ENCODE peak calls at places on chromosome 17, in nine cellular contexts. One of them, this sample, is unnamed.
A peak's percentile ranks its signal among the peaks of the same experiment; 100 is the strongest.

GRCh38 chr17:80961516-80961915 is 30.1 kb upstream of the CHMP6 start:
- DNase-seq in A549: no peak
- DNase-seq in spleen: peak; percentile 62
- DNase-seq in prostate gland: no peak
- DNase-seq in HCT116: no peak
- DNase-seq in breast epithelium: no peak
- DNase-seq in K562: no peak
- DNase-seq in tibial nerve: no peak
- DNase-seq in heart left ventricle: no peak
- DNase-seq in this sample: no peak

GRCh38 chr17:61451538-61452300 is 503 bp upstream of the TBX4 start:
- DNase-seq in prostate gland: no peak
- DNase-seq in spleen: no peak
- DNase-seq in heart left ventricle: no peak
- DNase-seq in HCT116: no peak
- DNase-seq in breast epithelium: no peak
- DNase-seq in A549: no peak
- DNase-seq in K562: no peak
- DNase-seq in tibial nerve: no peak
- DNase-seq in this sample: no peak

GRCh38 chr17:77286641-77287431 is 146.1 kb downstream of the SEC14L1 start:
- DNase-seq in breast epithelium: peak; percentile 90
- DNase-seq in A549: peak; percentile 99
- DNase-seq in K562: peak; percentile 34
- DNase-seq in tibial nerve: no peak
- DNase-seq in spleen: no peak
- DNase-seq in HCT116: peak; percentile 73
- DNase-seq in heart left ventricle: peak; percentile 37
- DNase-seq in prostate gland: peak; percentile 95
- DNase-seq in this sample: peak; percentile 86

GRCh38 chr17:4711671-4712111 is 1.3 kb downstream of the ARRB2 start:
- DNase-seq in HCT116: no peak
- DNase-seq in breast epithelium: no peak
- DNase-seq in K562: no peak
- DNase-seq in prostate gland: no peak
- DNase-seq in A549: no peak
- DNase-seq in spleen: no peak
- DNase-seq in heart left ventricle: peak; percentile 49
- DNase-seq in tibial nerve: no peak
- DNase-seq in this sample: peak; percentile 86

GRCh38 chr17:72387487-72387886 is 266.7 kb downstream of the SOX9 start:
- DNase-seq in A549: no peak
- DNase-seq in tibial nerve: no peak
- DNase-seq in prostate gland: no peak
- DNase-seq in spleen: no peak
- DNase-seq in HCT116: peak; percentile 77
- DNase-seq in breast epithelium: no peak
- DNase-seq in heart left ventricle: no peak
- DNase-seq in K562: no peak
- DNase-seq in this sample: no peak

GRCh38 chr17:49576121-49576905 is 642 bp downstream of the NXPH3 start:
- DNase-seq in breast epithelium: no peak
- DNase-seq in heart left ventricle: peak; percentile 59
- DNase-seq in prostate gland: no peak
- DNase-seq in tibial nerve: no peak
- DNase-seq in spleen: no peak
- DNase-seq in HCT116: no peak
- DNase-seq in K562: peak; percentile 62
- DNase-seq in A549: no peak
- DNase-seq in this sample: no peak

GRCh38 chr17:39939588-39940419 is 12.3 kb downstream of the LRRC3C start:
- DNase-seq in K562: peak; percentile 59
- DNase-seq in breast epithelium: no peak
- DNase-seq in tibial nerve: no peak
- DNase-seq in heart left ventricle: peak; percentile 73
- DNase-seq in A549: peak; percentile 66
- DNase-seq in prostate gland: no peak
- DNase-seq in HCT116: no peak
- DNase-seq in spleen: no peak
- DNase-seq in this sample: peak; percentile 34

GRCh38 chr17:29570521-29570920 is 2.0 kb downstream of the TP53I13 start:
- DNase-seq in spleen: peak; percentile 46
- DNase-seq in prostate gland: no peak
- DNase-seq in breast epithelium: peak; percentile 42
- DNase-seq in K562: no peak
- DNase-seq in A549: no peak
- DNase-seq in heart left ventricle: peak; percentile 6
- DNase-seq in HCT116: no peak
- DNase-seq in tibial nerve: peak; percentile 10
- DNase-seq in this sample: peak; percentile 39

GRCh38 chr17:38800237-38800760 is 943 bp upstream of the PIP4K2B start:
- DNase-seq in spleen: no peak
- DNase-seq in heart left ventricle: no peak
- DNase-seq in A549: no peak
- DNase-seq in K562: no peak
- DNase-seq in breast epithelium: no peak
- DNase-seq in HCT116: no peak
- DNase-seq in prostate gland: no peak
- DNase-seq in tibial nerve: no peak
- DNase-seq in this sample: no peak

GRCh38 chr17:76053230-76054111 is 18.8 kb downstream of the SRP68 start:
- DNase-seq in tibial nerve: no peak
- DNase-seq in heart left ventricle: no peak
- DNase-seq in A549: peak; percentile 27
- DNase-seq in spleen: no peak
- DNase-seq in K562: peak; percentile 57
- DNase-seq in prostate gland: no peak
- DNase-seq in breast epithelium: no peak
- DNase-seq in HCT116: peak; percentile 80
- DNase-seq in this sample: no peak

GRCh38 chr17:18015603-18016002 is 23.4 kb downstream of the ATPAF2 start:
- DNase-seq in breast epithelium: no peak
- DNase-seq in prostate gland: no peak
- DNase-seq in heart left ventricle: no peak
- DNase-seq in K562: no peak
- DNase-seq in tibial nerve: no peak
- DNase-seq in spleen: no peak
- DNase-seq in A549: no peak
- DNase-seq in HCT116: no peak
- DNase-seq in this sample: no peak

GRCh38 chr17:42809250-42809649 is 10.6 kb downstream of the CNTD1 start:
- DNase-seq in prostate gland: no peak
- DNase-seq in heart left ventricle: no peak
- DNase-seq in spleen: no peak
- DNase-seq in A549: peak; percentile 49
- DNase-seq in K562: no peak
- DNase-seq in tibial nerve: peak; percentile 57
- DNase-seq in HCT116: no peak
- DNase-seq in breast epithelium: no peak
- DNase-seq in this sample: no peak

GRCh38 chr17:74137416-74137815 is 66.1 kb upstream of the RPL38 start:
- DNase-seq in K562: no peak
- DNase-seq in heart left ventricle: no peak
- DNase-seq in prostate gland: no peak
- DNase-seq in HCT116: no peak
- DNase-seq in A549: no peak
- DNase-seq in breast epithelium: no peak
- DNase-seq in tibial nerve: no peak
- DNase-seq in spleen: no peak
- DNase-seq in this sample: no peak

GRCh38 chr17:42101513-42102292 is 3.4 kb upstream of the ZNF385C start:
- DNase-seq in prostate gland: peak; percentile 48
- DNase-seq in A549: peak; percentile 93
- DNase-seq in heart left ventricle: peak; percentile 63
- DNase-seq in breast epithelium: no peak
- DNase-seq in spleen: peak; percentile 83
- DNase-seq in HCT116: peak; percentile 61
- DNase-seq in tibial nerve: peak; percentile 63
- DNase-seq in K562: peak; percentile 89
- DNase-seq in this sample: peak; percentile 81

GRCh38 chr17:43905985-43906852 is 1.1 kb downstream of the MPP2 start:
- DNase-seq in spleen: no peak
- DNase-seq in HCT116: no peak
- DNase-seq in heart left ventricle: peak; percentile 74
- DNase-seq in breast epithelium: peak; percentile 70
- DNase-seq in tibial nerve: peak; percentile 40
- DNase-seq in K562: peak; percentile 31
- DNase-seq in prostate gland: no peak
- DNase-seq in A549: peak; percentile 54
- DNase-seq in this sample: peak; percentile 78

GRCh38 chr17:50344712-50345380 is 1.1 kb upstream of the XYLT2 start:
- DNase-seq in tibial nerve: no peak
- DNase-seq in heart left ventricle: no peak
- DNase-seq in breast epithelium: no peak
- DNase-seq in K562: no peak
- DNase-seq in HCT116: no peak
- DNase-seq in A549: no peak
- DNase-seq in spleen: no peak
- DNase-seq in prostate gland: no peak
- DNase-seq in this sample: no peak

GRCh38 chr17:64158411-64158810 is 28.5 kb upstream of the ERN1 start:
- DNase-seq in heart left ventricle: no peak
- DNase-seq in tibial nerve: no peak
- DNase-seq in A549: no peak
- DNase-seq in prostate gland: no peak
- DNase-seq in HCT116: no peak
- DNase-seq in breast epithelium: no peak
- DNase-seq in K562: no peak
- DNase-seq in spleen: no peak
- DNase-seq in this sample: no peak
- H3K4me1 ChIP-seq in heart left ventricle: peaks cover 45% of the 10 kb centered on the region
- H3K4me1 ChIP-seq in tibial nerve: peaks cover 22% of the 10 kb centered on the region
- H3K4me1 ChIP-seq in A549: no peaks in the 10 kb centered on the region
- H3K4me1 ChIP-seq in prostate gland: peaks cover 12% of the 10 kb centered on the region
- H3K4me1 ChIP-seq in HCT116: peaks cover 15% of the 10 kb centered on the region
- H3K4me1 ChIP-seq in breast epithelium: peaks cover 10% of the 10 kb centered on the region
- H3K4me1 ChIP-seq in K562: no peaks in the 10 kb centered on the region
- H3K4me1 ChIP-seq in spleen: peaks cover 56% of the 10 kb centered on the region
- H3K4me1 ChIP-seq in this sample: no peaks in the 10 kb centered on the region

GRCh38 chr17:3626831-3627565 is 9.1 kb downstream of the SHPK start:
- DNase-seq in HCT116: no peak
- DNase-seq in breast epithelium: no peak
- DNase-seq in prostate gland: no peak
- DNase-seq in tibial nerve: no peak
- DNase-seq in spleen: no peak
- DNase-seq in heart left ventricle: no peak
- DNase-seq in A549: no peak
- DNase-seq in K562: no peak
- DNase-seq in this sample: no peak
- TF ChIP-seq POLR2A in HCT116: no peak
- TF ChIP-seq POLR2A in breast epithelium: no peak
- TF ChIP-seq POLR2A in prostate gland: no peak
- TF ChIP-seq POLR2A in tibial nerve: no peak
- TF ChIP-seq POLR2A in spleen: no peak
- TF ChIP-seq POLR2A in heart left ventricle: no peak
- TF ChIP-seq POLR2A in A549: no peak
- TF ChIP-seq POLR2A in K562: no peak
- TF ChIP-seq POLR2A in this sample: no peak

GRCh38 chr17:1628856-1629646 is 417 bp upstream of the SLC43A2 start:
- DNase-seq in heart left ventricle: peak; percentile 97
- DNase-seq in prostate gland: peak; percentile 94
- DNase-seq in spleen: peak; percentile 97
- DNase-seq in A549: peak; percentile 100
- DNase-seq in tibial nerve: peak; percentile 96
- DNase-seq in K562: peak; percentile 98
- DNase-seq in breast epithelium: peak; percentile 95
- DNase-seq in HCT116: peak; percentile 82
- DNase-seq in this sample: peak; percentile 96
- H3K4me1 ChIP-seq in heart left ventricle: peaks cover 12% of the 10 kb centered on the region
- H3K4me1 ChIP-seq in prostate gland: peaks cover 8% of the 10 kb centered on the region
- H3K4me1 ChIP-seq in spleen: peaks cover 70% of the 10 kb centered on the region
- H3K4me1 ChIP-seq in A549: peaks cover 4% of the 10 kb centered on the region
- H3K4me1 ChIP-seq in tibial nerve: peaks cover 28% of the 10 kb centered on the region
- H3K4me1 ChIP-seq in K562: peaks cover 9% of the 10 kb centered on the region
- H3K4me1 ChIP-seq in breast epithelium: peaks cover 12% of the 10 kb centered on the region
- H3K4me1 ChIP-seq in HCT116: peaks cover 41% of the 10 kb centered on the region
- H3K4me1 ChIP-seq in this sample: no peaks in the 10 kb centered on the region

GRCh38 chr17:8221663-8222379 is 11.4 kb upstream of the AURKB start:
- DNase-seq in HCT116: no peak
- DNase-seq in tibial nerve: peak; percentile 87
- DNase-seq in heart left ventricle: peak; percentile 89
- DNase-seq in K562: peak; percentile 53
- DNase-seq in prostate gland: peak; percentile 93
- DNase-seq in A549: peak; percentile 82
- DNase-seq in spleen: peak; percentile 90
- DNase-seq in breast epithelium: peak; percentile 91
- DNase-seq in this sample: peak; percentile 94

GRCh38 chr17:8222380-8222629 is 11.9 kb upstream of the AURKB start:
- DNase-seq in tibial nerve: no peak
- DNase-seq in prostate gland: no peak
- DNase-seq in heart left ventricle: no peak
- DNase-seq in A549: no peak
- DNase-seq in spleen: no peak
- DNase-seq in HCT116: peak; percentile 83
- DNase-seq in breast epithelium: no peak
- DNase-seq in K562: no peak
- DNase-seq in this sample: no peak

GRCh38 chr17:8220783-8221662 is 10.6 kb upstream of the AURKB start:
- DNase-seq in K562: peak; percentile 60
- DNase-seq in heart left ventricle: peak; percentile 90
- DNase-seq in A549: peak; percentile 91
- DNase-seq in breast epithelium: peak; percentile 94
- DNase-seq in spleen: peak; percentile 91
- DNase-seq in tibial nerve: peak; percentile 96
- DNase-seq in prostate gland: peak; percentile 94
- DNase-seq in HCT116: peak; percentile 88
- DNase-seq in this sample: peak; percentile 95

GRCh38 chr17:8223356-8224063 is 13.1 kb upstream of the AURKB start:
- DNase-seq in spleen: peak; percentile 93
- DNase-seq in K562: peak; percentile 55
- DNase-seq in breast epithelium: peak; percentile 72
- DNase-seq in A549: peak; percentile 48
- DNase-seq in HCT116: no peak
- DNase-seq in prostate gland: peak; percentile 47
- DNase-seq in heart left ventricle: peak; percentile 68
- DNase-seq in tibial nerve: peak; percentile 40
- DNase-seq in this sample: peak; percentile 84

DNA sequence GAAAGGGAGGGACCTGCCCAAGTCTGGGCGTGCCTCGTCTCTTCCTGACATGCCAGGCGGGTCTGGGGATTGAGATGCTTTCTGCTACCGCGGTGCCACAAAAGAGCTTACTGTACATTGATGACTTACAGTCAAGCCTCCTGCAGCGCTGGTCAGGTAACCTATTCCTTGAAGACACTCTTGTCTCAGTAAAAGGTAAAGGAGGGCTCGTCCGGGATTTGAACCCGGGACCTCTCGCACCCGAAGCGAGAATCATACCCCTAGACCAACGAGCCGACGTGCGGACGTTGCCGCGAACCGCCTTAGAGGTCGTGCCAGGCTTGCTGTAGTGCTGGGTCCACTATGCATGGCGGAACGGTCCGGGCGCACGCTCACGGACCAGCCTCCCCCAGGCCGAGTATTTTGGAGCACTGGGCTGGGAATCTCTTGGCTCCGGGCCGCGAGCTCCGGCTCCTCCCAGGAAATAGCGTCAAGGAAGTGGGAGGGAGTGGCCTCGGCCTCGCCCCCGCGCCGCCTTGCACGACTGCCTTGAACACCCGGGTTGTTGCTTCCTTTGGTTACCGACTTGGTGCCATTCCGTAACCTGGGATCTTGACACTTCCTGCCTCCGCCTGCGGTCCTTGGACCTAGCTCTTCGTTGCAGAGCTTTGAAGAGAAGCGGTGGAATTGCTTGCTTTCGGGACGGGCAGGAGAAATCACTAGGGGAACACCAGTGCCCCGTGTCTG is 12.4 kb upstream of the AURKB start:
- DNase-seq in prostate gland: peak; percentile 90
- DNase-seq in HCT116: peak; percentile 87
- DNase-seq in spleen: peak; percentile 97
- DNase-seq in heart left ventricle: peak; percentile 94
- DNase-seq in A549: peak; percentile 85
- DNase-seq in breast epithelium: peak; percentile 94
- DNase-seq in K562: peak; percentile 64
- DNase-seq in tibial nerve: peak; percentile 94
- DNase-seq in this sample: peak; percentile 94
- TF ChIP-seq POLR2A in prostate gland: peak; percentile 81
- TF ChIP-seq POLR2A in HCT116: peak; percentile 44
- TF ChIP-seq POLR2A in spleen: no peak
- TF ChIP-seq POLR2A in heart left ventricle: no peak
- TF ChIP-seq POLR2A in A549: peak; percentile 85
- TF ChIP-seq POLR2A in breast epithelium: peak; percentile 74
- TF ChIP-seq POLR2A in K562: peak; percentile 85
- TF ChIP-seq POLR2A in tibial nerve: peak; percentile 84
- TF ChIP-seq POLR2A in this sample: peak; percentile 70